ENCODE peak calls at places on chromosomes 11 and 22, in five cellular contexts. S is astrocyte of the cerebellum, P is prostate gland, M is H7, B is psoas muscle. I is an unnamed sample.
A peak's percentile ranks its signal among the peaks of the same experiment; 100 is the strongest.

GRCh38 chr22:37636186-37636948 is 3.1 kb upstream of the SH3BP1 start:
- DNase-seq in S (peak; percentile 69), P (no peak), M (peak; percentile 73), B (no peak), I (peak; percentile 80)

GRCh38 chr11:70590356-70590991 is 192.1 kb downstream of the CTTN start:
- DNase-seq in S (no peak), P (no peak), M (no peak), B (no peak), I (no peak)

GRCh38 chr11:108319541-108320145 is 96.8 kb downstream of the ATM start:
- DNase-seq in S (no peak), P (no peak), M (no peak), B (no peak), I (no peak)

GRCh38 chr11:58919561-58919960 is 19.7 kb upstream of the GLYATL1 start:
- DNase-seq in S (peak; percentile 53), P (no peak), M (no peak), B (no peak), I (no peak)

GRCh38 chr11:7759010-7759409 is 37.7 kb downstream of the OR5P2 start:
- DNase-seq in S (no peak), P (no peak), M (no peak), B (no peak), I (no peak)

GRCh38 chr11:13135385-13136271 is 126.5 kb downstream of the RASSF10 start:
- DNase-seq in S (peak; percentile 95), P (no peak), M (no peak), B (no peak), I (no peak)

GRCh38 chr11:76782526-76783293 is 446 bp upstream of the TSKU start:
- DNase-seq in S (peak; percentile 82), P (peak; percentile 83), M (peak; percentile 97), B (peak; percentile 94), I (peak; percentile 93)

GRCh38 chr22:42283288-42284229 is 13.1 kb upstream of the TCF20 start:
- DNase-seq in S (no peak), P (no peak), M (peak; percentile 88), B (peak; percentile 55), I (peak; percentile 64)

I was measured in mucosa of descending colon.